ENCODE peak calls at places on chromosomes 2 and 18, in nine cellular contexts. X is CD4-positive, alpha-beta T cell; U is hepatocyte; T is IMR-90; J is chondrocyte; E is HFF-Myc; A is GM13976; K is fibroblast of the aortic adventitia; N is tibial artery. Y is an unnamed sample.

GRCh38 chr2:41782306-41783158 is 265.3 kb upstream of the PKDCC start:
- DNase-seq in A (peak), E (peak), N (no peak), X (no peak), T (peak), K (peak), J (no peak), U (peak), Y (peak)

GRCh38 chr2:66270247-66270646 is 164.7 kb upstream of the MEIS1 start:
- DNase-seq in A (no peak), N (no peak), E (no peak), X (no peak), K (no peak), U (no peak), T (no peak), J (no peak), Y (no peak)

GRCh38 chr2:120189189-120189588 is 34.0 kb downstream of the TMEM185B start:
- DNase-seq in J (no peak), T (no peak), N (no peak), X (no peak), K (no peak), A (no peak), E (no peak), U (no peak), Y (no peak)

GRCh38 chr2:182366625-182367024 is 60.2 kb downstream of the PDE1A start:
- DNase-seq in A (no peak), J (no peak), K (peak), N (no peak), U (no peak), T (peak), X (no peak), E (no peak), Y (peak)

GRCh38 chr18:76064998-76065397 is 430.0 kb downstream of the ZNF516 start:
- DNase-seq in N (no peak), K (no peak), E (no peak), A (no peak), J (no peak), X (no peak), U (peak), T (no peak), Y (no peak)

GRCh38 chr2:25168256-25169072 is at the start of gene POMC:
- DNase-seq in K (peak), J (no peak), X (peak), T (peak), N (no peak), E (no peak), U (peak), A (peak), Y (peak)

GRCh38 chr2:20223345-20224190 is 1.4 kb downstream of the SDC1 start:
- DNase-seq in K (peak), J (peak), E (no peak), U (peak), X (no peak), T (peak), A (no peak), N (no peak), Y (peak)

GRCh38 chr18:21740724-21741510 is at the start of gene MIB1:
- DNase-seq in A (peak), T (peak), E (peak), J (peak), N (peak), K (peak), U (peak), X (peak), Y (peak)

GRCh38 chr2:217057773-217058172 is 197.9 kb upstream of the TNP1 start:
- DNase-seq in T (no peak), J (no peak), A (no peak), N (no peak), U (no peak), E (no peak), X (no peak), K (no peak), Y (no peak)

GRCh38 chr2:207290833-207291232 is 125.1 kb upstream of the KLF7 start:
- DNase-seq in K (no peak), X (no peak), T (no peak), N (no peak), U (no peak), E (no peak), A (no peak), J (no peak), Y (no peak)

GRCh38 chr2:211329421-211329820 is 773.0 kb downstream of the CPS1 start:
- DNase-seq in J (no peak), T (no peak), N (no peak), X (no peak), A (no peak), U (no peak), E (no peak), K (no peak), Y (no peak)

GRCh38 chr2:143937563-143938346 is 582.2 kb downstream of the ZEB2 start:
- DNase-seq in U (peak), E (no peak), N (no peak), T (no peak), J (no peak), A (no peak), K (no peak), X (no peak), Y (no peak)

GRCh38 chr2:189580267-189580661 is 322 bp downstream of the SLC40A1 start:
- DNase-seq in J (no peak), E (no peak), U (peak), N (peak), A (peak), K (no peak), X (peak), T (no peak), Y (no peak)

GRCh38 chr2:201369762-201370161 is 12.6 kb upstream of the FLACC1 start:
- DNase-seq in U (no peak), T (no peak), N (no peak), K (no peak), X (no peak), A (no peak), E (no peak), J (no peak), Y (no peak)

GRCh38 chr2:99569393-99569792 is 79.6 kb upstream of the REV1 start:
- DNase-seq in X (no peak), J (no peak), T (no peak), N (no peak), K (no peak), A (no peak), U (peak), E (no peak), Y (no peak)

GRCh38 chr2:229920011-229920781 is 1.6 kb downstream of the TRIP12 start:
- DNase-seq in E (no peak), A (no peak), U (peak), T (no peak), X (peak), J (no peak), K (peak), N (no peak), Y (peak)

GRCh38 chr2:176066645-176067586 is 16.8 kb downstream of the EVX2 start:
- DNase-seq in T (no peak), U (no peak), J (no peak), A (peak), E (no peak), N (no peak), X (no peak), K (no peak), Y (no peak)

GRCh38 chr2:23563673-23564617 is 179.0 kb downstream of the KLHL29 start:
- DNase-seq in E (peak), K (peak), N (peak), T (peak), U (no peak), X (no peak), A (no peak), J (no peak), Y (peak)

GRCh38 chr18:35158728-35159443 is 81.9 kb upstream of the ZNF397 start:
- DNase-seq in K (no peak), X (no peak), N (no peak), T (no peak), U (no peak), A (no peak), J (no peak), E (no peak), Y (no peak)

GRCh38 chr2:21501344-21502027 is 377.7 kb downstream of the TDRD15 start:
- DNase-seq in U (no peak), K (no peak), J (no peak), E (no peak), N (no peak), T (no peak), A (no peak), X (no peak), Y (no peak)

GRCh38 chr2:30709516-30709915 is 97.7 kb downstream of the CAPN13 start:
- DNase-seq in N (peak), E (no peak), U (no peak), J (no peak), K (no peak), A (no peak), X (no peak), T (no peak), Y (no peak)

GRCh38 chr2:195984951-195985726 is 83.5 kb downstream of the DNAH7 start:
- DNase-seq in E (no peak), N (no peak), K (peak), J (no peak), T (no peak), A (no peak), U (no peak), X (no peak), Y (peak)

GRCh38 chr2:171630812-171631626 is 56.2 kb upstream of the DYNC1I2 start:
- DNase-seq in T (no peak), U (peak), N (no peak), J (no peak), X (no peak), A (no peak), K (peak), E (no peak), Y (peak)

GRCh38 chr2:238104521-238105311 is 4.6 kb downstream of the ESPNL start:
- DNase-seq in J (no peak), X (no peak), E (no peak), K (no peak), U (no peak), A (no peak), T (no peak), N (peak), Y (no peak)

GRCh38 chr18:3056311-3056710 is 43.4 kb upstream of the LPIN2 start:
- DNase-seq in E (no peak), X (no peak), K (no peak), U (no peak), N (no peak), T (no peak), J (no peak), A (no peak), Y (no peak)

DNA sequence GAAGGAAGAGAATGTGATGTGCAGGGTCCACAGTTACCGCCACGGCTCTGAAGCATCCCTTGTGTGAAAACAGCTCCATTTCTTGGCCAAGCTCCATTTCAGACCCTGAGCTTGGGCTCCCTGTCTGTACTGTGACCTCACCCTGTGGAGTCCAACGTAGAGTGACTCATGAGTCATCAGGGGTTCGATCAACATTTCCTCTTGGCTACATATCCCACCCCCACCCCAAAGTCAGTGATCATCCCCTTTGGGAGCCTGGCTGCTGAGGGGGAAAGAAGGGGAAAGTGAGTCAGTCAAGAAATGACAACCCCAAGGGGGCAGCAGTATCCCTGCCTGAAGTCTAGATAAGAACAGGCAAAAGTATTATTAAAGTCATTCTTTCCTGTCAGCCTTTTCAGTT is 62.2 kb downstream of the PAPOLG start:
- DNase-seq in K (no peak), T (peak), J (no peak), E (no peak), X (no peak), U (no peak), N (no peak), A (no peak), Y (no peak)
- TF ChIP-seq CTCF in K (peak), T (no peak), J (peak), E (peak), X (no peak), U (no peak), N (no peak), A (no peak), Y (peak)

GRCh38 chr2:29317077-29317517 is 201.9 kb downstream of the CLIP4 start:
- DNase-seq in J (no peak), K (peak), U (no peak), E (no peak), T (no peak), A (peak), X (no peak), N (peak), Y (peak)

GRCh38 chr2:29317801-29318485 is 202.7 kb downstream of the CLIP4 start:
- DNase-seq in E (no peak), K (no peak), X (no peak), J (no peak), T (no peak), N (peak), A (no peak), U (no peak), Y (no peak)

GRCh38 chr2:29311458-29311857 is 196.2 kb downstream of the CLIP4 start:
- DNase-seq in T (no peak), U (no peak), X (no peak), J (no peak), N (no peak), A (no peak), E (no peak), K (no peak), Y (no peak)

GRCh38 chr2:29310665-29311348 is 195.6 kb downstream of the CLIP4 start:
- DNase-seq in A (no peak), N (no peak), J (no peak), U (no peak), K (no peak), X (no peak), E (no peak), T (no peak), Y (no peak)

DNA sequence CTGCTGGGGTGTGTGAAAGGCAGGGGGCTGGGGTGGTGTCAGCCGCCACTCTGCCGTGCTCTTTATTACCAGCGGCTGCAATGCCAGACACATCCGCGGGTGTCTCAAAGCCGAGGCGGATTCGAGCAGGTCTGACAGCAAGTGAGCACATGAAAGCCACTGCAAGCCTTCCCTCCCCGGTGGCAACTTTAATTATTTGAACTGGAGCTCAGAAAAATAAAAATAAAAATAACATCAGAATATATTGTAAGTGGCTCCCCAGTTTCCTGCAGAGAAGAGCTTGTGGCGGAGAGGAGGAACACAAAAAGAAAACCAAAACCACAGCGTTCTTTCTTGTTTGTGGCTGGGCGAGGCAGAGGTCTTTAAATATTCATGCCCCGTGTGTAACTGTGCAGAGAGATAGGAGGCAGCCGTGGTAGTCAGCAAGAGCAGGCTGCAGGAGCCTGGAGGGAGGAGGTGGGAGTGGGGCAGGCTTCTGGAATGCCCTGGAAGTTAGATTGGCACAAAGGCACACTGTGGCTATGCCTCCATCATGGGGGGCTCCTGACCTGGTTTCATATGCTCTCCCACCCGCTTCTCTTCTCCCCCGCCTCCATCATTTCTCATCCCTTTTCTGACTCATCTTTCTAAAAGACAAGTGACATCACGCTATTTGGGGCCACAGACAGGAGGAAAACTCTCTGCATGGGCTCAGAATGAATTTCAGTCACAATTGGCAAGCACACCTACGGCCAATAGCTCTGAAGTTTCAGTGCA is 199.8 kb downstream of the CLIP4 start:
- DNase-seq in U (peak), N (peak), T (no peak), E (no peak), A (peak), X (peak), K (no peak), J (no peak), Y (peak)
- TF ChIP-seq CTCF in U (peak), N (no peak), T (no peak), E (no peak), A (no peak), X (peak), K (no peak), J (peak), Y (peak)

GRCh38 chr2:86675611-86676015 is 44.5 kb upstream of the RMND5A start:
- DNase-seq in U (peak), A (no peak), X (no peak), T (no peak), K (no peak), N (no peak), J (no peak), E (no peak), Y (no peak)
- TF ChIP-seq CTCF in U (no peak), A (peak), X (peak), T (no peak), K (no peak), N (no peak), J (no peak), E (no peak), Y (no peak)

GRCh38 chr2:164910091-164910899 is 45.0 kb downstream of the SLC38A11 start:
- DNase-seq in N (no peak), X (no peak), J (no peak), E (peak), T (peak), K (peak), U (peak), A (no peak), Y (peak)

GRCh38 chr2:164917296-164917903 is 37.9 kb downstream of the SLC38A11 start:
- DNase-seq in N (peak), J (no peak), A (no peak), K (peak), E (no peak), U (peak), X (no peak), T (peak), Y (peak)

GRCh38 chr2:164913011-164913410 is 42.3 kb downstream of the SLC38A11 start:
- DNase-seq in U (no peak), K (no peak), A (no peak), X (no peak), T (no peak), J (no peak), E (no peak), N (no peak), Y (no peak)

GRCh38 chr2:164911832-164912231 is 43.5 kb downstream of the SLC38A11 start:
- DNase-seq in E (no peak), K (no peak), X (no peak), N (no peak), U (no peak), T (no peak), A (no peak), J (no peak), Y (no peak)

GRCh38 chr2:164913640-164914346 is 41.5 kb downstream of the SLC38A11 start:
- DNase-seq in T (peak), J (no peak), A (no peak), U (peak), X (no peak), N (no peak), K (peak), E (no peak), Y (peak)
- TF ChIP-seq CTCF in T (peak), J (peak), A (no peak), U (peak), X (no peak), N (peak), K (peak), E (no peak), Y (peak)

GRCh38 chr2:153394247-153394646 is 84.3 kb downstream of the RPRM start:
- DNase-seq in X (no peak), N (no peak), U (no peak), J (no peak), A (no peak), E (no peak), T (no peak), K (no peak), Y (no peak)

GRCh38 chr2:153391131-153391530 is 87.4 kb downstream of the RPRM start:
- DNase-seq in J (no peak), E (no peak), K (no peak), U (no peak), T (no peak), N (no peak), A (no peak), X (no peak), Y (no peak)

GRCh38 chr2:153388246-153388645 is 90.3 kb downstream of the RPRM start:
- DNase-seq in E (no peak), U (no peak), J (no peak), A (no peak), N (no peak), K (no peak), T (no peak), X (no peak), Y (peak)

GRCh38 chr2:153393518-153393917 is 85.0 kb downstream of the RPRM start:
- DNase-seq in J (no peak), T (no peak), A (no peak), N (no peak), K (no peak), U (no peak), X (no peak), E (no peak), Y (no peak)
- TF ChIP-seq CTCF in J (no peak), T (no peak), A (no peak), N (no peak), K (no peak), U (no peak), X (no peak), E (no peak), Y (no peak)

GRCh38 chr2:10073706-10074105 is 6.5 kb downstream of the CYS1 start:
- DNase-seq in K (no peak), X (no peak), T (no peak), U (peak), E (no peak), J (no peak), A (peak), N (no peak), Y (no peak)
- TF ChIP-seq CTCF in K (no peak), X (no peak), T (no peak), U (no peak), E (no peak), J (no peak), A (no peak), N (no peak), Y (no peak)

DNA sequence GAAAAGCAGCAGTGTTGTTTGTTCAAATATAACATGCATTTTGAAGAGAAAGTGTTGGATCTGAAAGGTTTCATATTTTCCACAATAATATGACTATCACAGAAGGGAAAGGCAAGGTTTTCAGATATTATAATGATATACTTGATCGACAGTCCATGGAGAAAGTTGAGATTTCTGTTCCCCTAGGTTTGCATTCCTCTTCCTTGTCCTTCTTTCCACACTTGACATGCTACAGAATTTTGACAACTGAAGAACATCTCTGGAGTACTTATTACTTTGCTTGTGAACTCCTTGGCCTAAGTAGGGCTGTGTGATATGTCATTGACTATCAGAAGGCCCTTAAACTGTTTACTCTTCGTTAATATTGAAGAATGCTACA is 46.5 kb downstream of the TMEFF2 start:
- DNase-seq in K (no peak), A (no peak), T (no peak), U (no peak), X (no peak), N (no peak), E (no peak), J (no peak), Y (no peak)
- TF ChIP-seq CTCF in K (no peak), A (no peak), T (no peak), U (no peak), X (no peak), N (no peak), E (no peak), J (no peak), Y (no peak)